ENCODE peak calls at places on chromosomes 7 and 10, in five cellular contexts. X, G, S, T and Q are unnamed samples.

GRCh38 chr10:102401735-102402511 is 6.4 kb downstream of the NFKB2 start:
- DNase-seq in X (no peak), G (no peak), S (no peak), T (peak; percentile 91), Q (no peak)

GRCh38 chr10:110803830-110804338 is 67.8 kb upstream of the PDCD4 start:
- DNase-seq in X (peak; percentile 14), G (no peak), S (no peak), T (no peak), Q (no peak)

GRCh38 chr10:103627111-103627892 is 133.8 kb downstream of the NEURL1 start:
- DNase-seq in X (no peak), G (no peak), S (no peak), T (no peak), Q (no peak)

GRCh38 chr10:277963-278362 is 142.7 kb downstream of the ZMYND11 start:
- DNase-seq in X (no peak), G (no peak), S (no peak), T (no peak), Q (no peak)

GRCh38 chr7:47470567-47471357 is 111.1 kb downstream of the TNS3 start:
- DNase-seq in X (no peak), G (no peak), S (no peak), T (no peak), Q (peak; percentile 88)

GRCh38 chr7:139798221-139798620 is 20.4 kb upstream of the HIPK2 start:
- DNase-seq in X (no peak), G (no peak), S (no peak), T (no peak), Q (no peak)

GRCh38 chr10:11164806-11165590 is 147.3 kb downstream of the CELF2 start:
- DNase-seq in X (no peak), G (peak; percentile 73), S (peak; percentile 63), T (peak; percentile 6), Q (no peak)

GRCh38 chr10:68155615-68156205 is 46.4 kb downstream of the MYPN start:
- DNase-seq in X (no peak), G (no peak), S (no peak), T (no peak), Q (no peak)

GRCh38 chr7:140364819-140365218 is 33.5 kb downstream of the SLC37A3 start:
- DNase-seq in X (no peak), G (no peak), S (no peak), T (no peak), Q (no peak)

GRCh38 chr7:105643384-105643783 is 62.1 kb upstream of the EFCAB10 start:
- DNase-seq in X (no peak), G (no peak), S (no peak), T (no peak), Q (no peak)

GRCh38 chr10:81884856-81885255 is 9.9 kb downstream of the NRG3 start:
- DNase-seq in X (no peak), G (no peak), S (no peak), T (no peak), Q (no peak)

GRCh38 chr10:76736392-76736791 is 901.2 kb downstream of the KCNMA1 start:
- DNase-seq in X (no peak), G (no peak), S (no peak), T (no peak), Q (no peak)

GRCh38 chr7:2928256-2928612 is 84.1 kb upstream of the GNA12 start:
- DNase-seq in X (no peak), G (peak; percentile 19), S (no peak), T (no peak), Q (no peak)